ENCODE peak calls at places on chromosomes 1 and 21, in seven cellular contexts. J is activated T-helper 2 cell treated with anti-CD3 and anti-CD28 coated beads, Interferon-gamma antibody, Interleukin-2, Interleukin-4, amounts not matched to agents 10 μg/mL and 5 μg/mL and 100 μg/mL, durations not matched to agents 14 hours and 24 hours and 36 hours; S is amniotic stem cell; P is T1000; V is GM12891; O is upper lobe of right lung; C is stimulated activated CD4-positive, alpha-beta T cell treated with anti-CD3 and anti-CD28 coated beads, Interleukin-15, amount 100 ng/mL, for 1 hour. Z is an unnamed sample.

GRCh38 chr1:214510914-214511638 is 40.3 kb downstream of the PTPN14 start:
- DNase-seq in J (no peak), S (no peak), P (no peak), V (no peak), O (no peak), C (no peak), Z (no peak)

GRCh38 chr1:181087400-181087901 is 1.0 kb upstream of the IER5 start:
- DNase-seq in S (no peak), C (no peak), V (no peak), P (no peak), O (no peak), J (no peak), Z (no peak)

GRCh38 chr1:207891148-207891547 is 19.8 kb downstream of the CD34 start:
- DNase-seq in C (no peak), P (no peak), V (no peak), J (no peak), O (no peak), S (no peak), Z (no peak)

GRCh38 chr1:186680031-186681012 is at the start of gene PTGS2:
- DNase-seq in O (peak), P (peak), C (no peak), J (peak), S (peak), V (peak), Z (no peak)

GRCh38 chr1:16145030-16145987 is 10.6 kb downstream of the EPHA2 start:
- DNase-seq in S (peak), J (no peak), V (no peak), P (peak), C (no peak), O (peak), Z (no peak)

GRCh38 chr1:228366062-228366850 is 40.4 kb downstream of the TRIM11 start:
- DNase-seq in P (no peak), V (no peak), C (no peak), S (no peak), O (peak), J (no peak), Z (no peak)

GRCh38 chr1:172875892-172876291 is 174.8 kb downstream of the TNFSF18 start:
- DNase-seq in O (no peak), S (no peak), P (no peak), V (no peak), J (no peak), C (no peak), Z (no peak)

GRCh38 chr21:15264084-15264483 is 199.3 kb upstream of the NRIP1 start:
- DNase-seq in O (no peak), C (no peak), V (no peak), P (no peak), S (no peak), J (no peak), Z (no peak)

GRCh38 chr1:84988588-84988987 is 8.3 kb downstream of the MCOLN2 start:
- DNase-seq in P (no peak), J (no peak), S (no peak), O (no peak), V (no peak), C (no peak), Z (no peak)

GRCh38 chr1:230205719-230206198 is 138.7 kb downstream of the GALNT2 start:
- DNase-seq in P (no peak), C (no peak), S (no peak), J (no peak), V (no peak), O (no peak), Z (no peak)

GRCh38 chr1:107525146-107525545 is 384.3 kb downstream of the NTNG1 start:
- DNase-seq in C (no peak), P (no peak), O (no peak), V (no peak), J (no peak), S (no peak), Z (no peak)

GRCh38 chr1:241641748-241642592 is 1.8 kb upstream of the CHML start:
- DNase-seq in J (no peak), V (no peak), O (no peak), S (no peak), C (no peak), P (peak), Z (no peak)

GRCh38 chr1:75203415-75204277 is 69.5 kb downstream of the LHX8 start:
- DNase-seq in C (no peak), S (peak), P (no peak), V (peak), J (no peak), O (no peak), Z (no peak)

GRCh38 chr1:205920159-205920558 is 23.1 kb downstream of the SLC26A9 start:
- DNase-seq in C (no peak), S (no peak), P (no peak), V (no peak), O (peak), J (no peak), Z (peak)

GRCh38 chr1:204513117-204513716 is 3.0 kb upstream of the MDM4 start:
- DNase-seq in P (no peak), S (no peak), O (peak), J (peak), V (no peak), C (peak), Z (no peak)

GRCh38 chr1:180934563-180934962 is 21.9 kb downstream of the KIAA1614 start:
- DNase-seq in P (no peak), S (no peak), C (no peak), V (no peak), O (no peak), J (no peak), Z (no peak)

GRCh38 chr21:46350571-46350970 is 26.6 kb downstream of the PCNT start:
- DNase-seq in C (no peak), S (no peak), V (no peak), O (no peak), J (no peak), P (no peak), Z (no peak)

GRCh38 chr1:40711465-40712404 is 20.2 kb downstream of the NFYC start:
- DNase-seq in O (no peak), S (no peak), J (no peak), C (no peak), P (no peak), V (no peak), Z (no peak)

GRCh38 chr21:35063428-35064172 is 14.5 kb upstream of the RUNX1 start:
- DNase-seq in O (no peak), V (no peak), S (no peak), C (no peak), J (no peak), P (no peak), Z (no peak)

GRCh38 chr1:182303778-182304177 is 87.8 kb downstream of the GLUL start:
- DNase-seq in C (no peak), P (no peak), S (no peak), O (no peak), J (no peak), V (peak), Z (no peak)

GRCh38 chr1:182622795-182623528 is 18.8 kb upstream of the RGS16 start:
- DNase-seq in J (no peak), P (no peak), V (no peak), O (no peak), C (no peak), S (no peak), Z (no peak)

GRCh38 chr1:75855010-75855409 is 58.3 kb downstream of the MSH4 start:
- DNase-seq in V (no peak), C (no peak), J (no peak), P (peak), O (no peak), S (no peak), Z (no peak)

GRCh38 chr1:79430437-79430836 is 423.9 kb upstream of the ADGRL4 start:
- DNase-seq in O (peak), C (no peak), P (no peak), S (no peak), V (no peak), J (no peak), Z (no peak)

GRCh38 chr1:201982082-201982922 is at the start of gene RNPEP:
- DNase-seq in V (peak), J (peak), S (peak), C (peak), O (peak), P (peak), Z (no peak)

GRCh38 chr1:232207089-232207723 is 422.7 kb downstream of the SIPA1L2 start:
- DNase-seq in C (no peak), V (no peak), P (no peak), O (no peak), S (no peak), J (no peak), Z (no peak)

GRCh38 chr1:39642796-39643195 is 3.4 kb upstream of the HEYL start:
- DNase-seq in J (no peak), V (no peak), S (no peak), O (no peak), P (no peak), C (no peak), Z (no peak)

GRCh38 chr1:119549719-119550141 is 42.7 kb downstream of the HSD3B1 start:
- DNase-seq in J (no peak), S (peak), O (no peak), V (no peak), P (no peak), C (no peak), Z (peak)

GRCh38 chr21:33843216-33843615 is 72.4 kb downstream of the ATP5PO start:
- DNase-seq in P (no peak), V (no peak), C (no peak), J (no peak), S (no peak), O (no peak), Z (no peak)

Z was measured in NCI-H2107.